ENCODE peak calls at places on chromosome 12, in eight cellular contexts. One of them, this sample, is unnamed.

GRCh38 chr12:126204326-126204725 is 1139.1 kb downstream of the AACS start:
- DNase-seq in nucleus accumbens: no peak
- DNase-seq in cardiac muscle cell: no peak
- DNase-seq in activated CD4-positive, alpha-beta T cell treated with anti-CD3 and anti-CD28 coated beads, Interleukin-2, amount 50 U/mL, for 48 hours: no peak
- DNase-seq in T-helper 1 cell: no peak
- DNase-seq in EH: no peak
- DNase-seq in left colon: no peak
- DNase-seq in activated naive CD4-positive, alpha-beta T cell treated with anti-CD3 and anti-CD28 coated beads, Interleukin-2, amount 10 ng/mL, durations not matched to agents 7 days and 5 days: no peak
- DNase-seq in this sample: no peak

GRCh38 chr12:7129647-7130536 is at the start of gene CLSTN3:
- DNase-seq in activated naive CD4-positive, alpha-beta T cell treated with anti-CD3 and anti-CD28 coated beads, Interleukin-2, amount 10 ng/mL, durations not matched to agents 7 days and 5 days: peak; percentile 92
- DNase-seq in nucleus accumbens: peak; percentile 82
- DNase-seq in activated CD4-positive, alpha-beta T cell treated with anti-CD3 and anti-CD28 coated beads, Interleukin-2, amount 50 U/mL, for 48 hours: peak; percentile 82
- DNase-seq in left colon: peak; percentile 88
- DNase-seq in EH: peak; percentile 68
- DNase-seq in T-helper 1 cell: peak; percentile 83
- DNase-seq in cardiac muscle cell: peak; percentile 83
- DNase-seq in this sample: no peak

GRCh38 chr12:6336859-6337744 is 4.8 kb downstream of the TNFRSF1A start:
- DNase-seq in T-helper 1 cell: peak; percentile 46
- DNase-seq in left colon: no peak
- DNase-seq in nucleus accumbens: no peak
- DNase-seq in cardiac muscle cell: no peak
- DNase-seq in EH: peak; percentile 35
- DNase-seq in activated CD4-positive, alpha-beta T cell treated with anti-CD3 and anti-CD28 coated beads, Interleukin-2, amount 50 U/mL, for 48 hours: peak; percentile 32
- DNase-seq in activated naive CD4-positive, alpha-beta T cell treated with anti-CD3 and anti-CD28 coated beads, Interleukin-2, amount 10 ng/mL, durations not matched to agents 7 days and 5 days: peak; percentile 80
- DNase-seq in this sample: no peak

GRCh38 chr12:53575502-53576264 is 50.5 kb downstream of the ATF7 start:
- DNase-seq in T-helper 1 cell: no peak
- DNase-seq in activated CD4-positive, alpha-beta T cell treated with anti-CD3 and anti-CD28 coated beads, Interleukin-2, amount 50 U/mL, for 48 hours: no peak
- DNase-seq in cardiac muscle cell: peak; percentile 86
- DNase-seq in activated naive CD4-positive, alpha-beta T cell treated with anti-CD3 and anti-CD28 coated beads, Interleukin-2, amount 10 ng/mL, durations not matched to agents 7 days and 5 days: no peak
- DNase-seq in left colon: peak; percentile 35
- DNase-seq in EH: peak; percentile 66
- DNase-seq in nucleus accumbens: no peak
- DNase-seq in this sample: peak; percentile 32

GRCh38 chr12:53977596-53978464 is 3.1 kb upstream of the HOTAIR start:
- DNase-seq in activated naive CD4-positive, alpha-beta T cell treated with anti-CD3 and anti-CD28 coated beads, Interleukin-2, amount 10 ng/mL, durations not matched to agents 7 days and 5 days: no peak
- DNase-seq in EH: no peak
- DNase-seq in activated CD4-positive, alpha-beta T cell treated with anti-CD3 and anti-CD28 coated beads, Interleukin-2, amount 50 U/mL, for 48 hours: no peak
- DNase-seq in left colon: no peak
- DNase-seq in cardiac muscle cell: no peak
- DNase-seq in nucleus accumbens: no peak
- DNase-seq in T-helper 1 cell: no peak
- DNase-seq in this sample: no peak

GRCh38 chr12:64480148-64480547 is 28.2 kb downstream of the TBK1 start:
- DNase-seq in T-helper 1 cell: no peak
- DNase-seq in EH: peak; percentile 62
- DNase-seq in cardiac muscle cell: peak; percentile 33
- DNase-seq in activated naive CD4-positive, alpha-beta T cell treated with anti-CD3 and anti-CD28 coated beads, Interleukin-2, amount 10 ng/mL, durations not matched to agents 7 days and 5 days: no peak
- DNase-seq in left colon: no peak
- DNase-seq in activated CD4-positive, alpha-beta T cell treated with anti-CD3 and anti-CD28 coated beads, Interleukin-2, amount 50 U/mL, for 48 hours: no peak
- DNase-seq in nucleus accumbens: no peak
- DNase-seq in this sample: no peak

GRCh38 chr12:123892180-123892559 is 80.5 kb downstream of the CCDC92 start:
- DNase-seq in activated CD4-positive, alpha-beta T cell treated with anti-CD3 and anti-CD28 coated beads, Interleukin-2, amount 50 U/mL, for 48 hours: no peak
- DNase-seq in T-helper 1 cell: no peak
- DNase-seq in left colon: no peak
- DNase-seq in cardiac muscle cell: no peak
- DNase-seq in EH: no peak
- DNase-seq in activated naive CD4-positive, alpha-beta T cell treated with anti-CD3 and anti-CD28 coated beads, Interleukin-2, amount 10 ng/mL, durations not matched to agents 7 days and 5 days: no peak
- DNase-seq in nucleus accumbens: no peak
- DNase-seq in this sample: no peak

GRCh38 chr12:33427071-33427470 is 12.5 kb downstream of the SYT10 start:
- DNase-seq in activated CD4-positive, alpha-beta T cell treated with anti-CD3 and anti-CD28 coated beads, Interleukin-2, amount 50 U/mL, for 48 hours: no peak
- DNase-seq in activated naive CD4-positive, alpha-beta T cell treated with anti-CD3 and anti-CD28 coated beads, Interleukin-2, amount 10 ng/mL, durations not matched to agents 7 days and 5 days: no peak
- DNase-seq in cardiac muscle cell: no peak
- DNase-seq in nucleus accumbens: no peak
- DNase-seq in left colon: no peak
- DNase-seq in T-helper 1 cell: no peak
- DNase-seq in EH: no peak
- DNase-seq in this sample: no peak

GRCh38 chr12:4193821-4194220 is 79.7 kb upstream of the CCND2 start:
- DNase-seq in EH: no peak
- DNase-seq in T-helper 1 cell: no peak
- DNase-seq in activated CD4-positive, alpha-beta T cell treated with anti-CD3 and anti-CD28 coated beads, Interleukin-2, amount 50 U/mL, for 48 hours: no peak
- DNase-seq in cardiac muscle cell: no peak
- DNase-seq in activated naive CD4-positive, alpha-beta T cell treated with anti-CD3 and anti-CD28 coated beads, Interleukin-2, amount 10 ng/mL, durations not matched to agents 7 days and 5 days: no peak
- DNase-seq in left colon: no peak
- DNase-seq in nucleus accumbens: no peak
- DNase-seq in this sample: no peak

GRCh38 chr12:26976687-26977086 is 37.5 kb downstream of the TM7SF3 start:
- DNase-seq in T-helper 1 cell: no peak
- DNase-seq in EH: no peak
- DNase-seq in left colon: no peak
- DNase-seq in activated CD4-positive, alpha-beta T cell treated with anti-CD3 and anti-CD28 coated beads, Interleukin-2, amount 50 U/mL, for 48 hours: no peak
- DNase-seq in cardiac muscle cell: no peak
- DNase-seq in activated naive CD4-positive, alpha-beta T cell treated with anti-CD3 and anti-CD28 coated beads, Interleukin-2, amount 10 ng/mL, durations not matched to agents 7 days and 5 days: no peak
- DNase-seq in nucleus accumbens: no peak
- DNase-seq in this sample: no peak

GRCh38 chr12:38664661-38665269 is 240.6 kb downstream of the CPNE8 start:
- DNase-seq in cardiac muscle cell: peak; percentile 33
- DNase-seq in activated naive CD4-positive, alpha-beta T cell treated with anti-CD3 and anti-CD28 coated beads, Interleukin-2, amount 10 ng/mL, durations not matched to agents 7 days and 5 days: no peak
- DNase-seq in EH: no peak
- DNase-seq in nucleus accumbens: no peak
- DNase-seq in left colon: no peak
- DNase-seq in activated CD4-positive, alpha-beta T cell treated with anti-CD3 and anti-CD28 coated beads, Interleukin-2, amount 50 U/mL, for 48 hours: no peak
- DNase-seq in T-helper 1 cell: no peak
- DNase-seq in this sample: no peak

GRCh38 chr12:113163030-113163360 is 13.5 kb downstream of the CFAP73 start:
- DNase-seq in T-helper 1 cell: no peak
- DNase-seq in activated naive CD4-positive, alpha-beta T cell treated with anti-CD3 and anti-CD28 coated beads, Interleukin-2, amount 10 ng/mL, durations not matched to agents 7 days and 5 days: no peak
- DNase-seq in activated CD4-positive, alpha-beta T cell treated with anti-CD3 and anti-CD28 coated beads, Interleukin-2, amount 50 U/mL, for 48 hours: no peak
- DNase-seq in EH: no peak
- DNase-seq in cardiac muscle cell: no peak
- DNase-seq in left colon: no peak
- DNase-seq in nucleus accumbens: no peak
- DNase-seq in this sample: no peak

GRCh38 chr12:82708507-82708906 is 21.8 kb downstream of the TMTC2 start:
- DNase-seq in cardiac muscle cell: peak; percentile 61
- DNase-seq in activated naive CD4-positive, alpha-beta T cell treated with anti-CD3 and anti-CD28 coated beads, Interleukin-2, amount 10 ng/mL, durations not matched to agents 7 days and 5 days: no peak
- DNase-seq in left colon: peak; percentile 60
- DNase-seq in EH: no peak
- DNase-seq in T-helper 1 cell: no peak
- DNase-seq in activated CD4-positive, alpha-beta T cell treated with anti-CD3 and anti-CD28 coated beads, Interleukin-2, amount 50 U/mL, for 48 hours: no peak
- DNase-seq in nucleus accumbens: peak; percentile 16
- DNase-seq in this sample: no peak

GRCh38 chr12:119363490-119363889 is 29.0 kb downstream of the CCDC60 start:
- DNase-seq in activated CD4-positive, alpha-beta T cell treated with anti-CD3 and anti-CD28 coated beads, Interleukin-2, amount 50 U/mL, for 48 hours: no peak
- DNase-seq in activated naive CD4-positive, alpha-beta T cell treated with anti-CD3 and anti-CD28 coated beads, Interleukin-2, amount 10 ng/mL, durations not matched to agents 7 days and 5 days: no peak
- DNase-seq in EH: no peak
- DNase-seq in left colon: no peak
- DNase-seq in nucleus accumbens: no peak
- DNase-seq in cardiac muscle cell: no peak
- DNase-seq in T-helper 1 cell: no peak
- DNase-seq in this sample: no peak

GRCh38 chr12:76275511-76276093 is 72.6 kb downstream of the BBS10 start:
- DNase-seq in cardiac muscle cell: peak; percentile 27
- DNase-seq in nucleus accumbens: no peak
- DNase-seq in left colon: no peak
- DNase-seq in activated naive CD4-positive, alpha-beta T cell treated with anti-CD3 and anti-CD28 coated beads, Interleukin-2, amount 10 ng/mL, durations not matched to agents 7 days and 5 days: no peak
- DNase-seq in EH: peak; percentile 25
- DNase-seq in activated CD4-positive, alpha-beta T cell treated with anti-CD3 and anti-CD28 coated beads, Interleukin-2, amount 50 U/mL, for 48 hours: no peak
- DNase-seq in T-helper 1 cell: no peak
- DNase-seq in this sample: no peak

GRCh38 chr12:76633415-76633814 is 73.8 kb upstream of the OSBPL8 start:
- DNase-seq in nucleus accumbens: no peak
- DNase-seq in cardiac muscle cell: no peak
- DNase-seq in activated CD4-positive, alpha-beta T cell treated with anti-CD3 and anti-CD28 coated beads, Interleukin-2, amount 50 U/mL, for 48 hours: no peak
- DNase-seq in T-helper 1 cell: no peak
- DNase-seq in EH: no peak
- DNase-seq in activated naive CD4-positive, alpha-beta T cell treated with anti-CD3 and anti-CD28 coated beads, Interleukin-2, amount 10 ng/mL, durations not matched to agents 7 days and 5 days: no peak
- DNase-seq in left colon: no peak
- DNase-seq in this sample: no peak

GRCh38 chr12:2288001-2288400 is 235.2 kb downstream of the CACNA1C start:
- DNase-seq in activated CD4-positive, alpha-beta T cell treated with anti-CD3 and anti-CD28 coated beads, Interleukin-2, amount 50 U/mL, for 48 hours: no peak
- DNase-seq in left colon: no peak
- DNase-seq in activated naive CD4-positive, alpha-beta T cell treated with anti-CD3 and anti-CD28 coated beads, Interleukin-2, amount 10 ng/mL, durations not matched to agents 7 days and 5 days: no peak
- DNase-seq in nucleus accumbens: no peak
- DNase-seq in EH: peak; percentile 88
- DNase-seq in T-helper 1 cell: no peak
- DNase-seq in cardiac muscle cell: peak; percentile 67
- DNase-seq in this sample: no peak

GRCh38 chr12:1594045-1594294 is 411 bp downstream of the FBXL14 start:
- DNase-seq in EH: peak; percentile 77
- DNase-seq in activated naive CD4-positive, alpha-beta T cell treated with anti-CD3 and anti-CD28 coated beads, Interleukin-2, amount 10 ng/mL, durations not matched to agents 7 days and 5 days: no peak
- DNase-seq in left colon: peak; percentile 68
- DNase-seq in activated CD4-positive, alpha-beta T cell treated with anti-CD3 and anti-CD28 coated beads, Interleukin-2, amount 50 U/mL, for 48 hours: peak; percentile 64
- DNase-seq in cardiac muscle cell: peak; percentile 74
- DNase-seq in T-helper 1 cell: no peak
- DNase-seq in nucleus accumbens: no peak
- DNase-seq in this sample: no peak

GRCh38 chr12:94714378-94714777 is 64.0 kb upstream of the TMCC3 start:
- DNase-seq in left colon: no peak
- DNase-seq in T-helper 1 cell: no peak
- DNase-seq in activated naive CD4-positive, alpha-beta T cell treated with anti-CD3 and anti-CD28 coated beads, Interleukin-2, amount 10 ng/mL, durations not matched to agents 7 days and 5 days: no peak
- DNase-seq in EH: peak; percentile 4
- DNase-seq in nucleus accumbens: no peak
- DNase-seq in cardiac muscle cell: peak; percentile 32
- DNase-seq in activated CD4-positive, alpha-beta T cell treated with anti-CD3 and anti-CD28 coated beads, Interleukin-2, amount 50 U/mL, for 48 hours: no peak
- DNase-seq in this sample: no peak

GRCh38 chr12:76236640-76237039 is 111.6 kb downstream of the BBS10 start:
- DNase-seq in activated CD4-positive, alpha-beta T cell treated with anti-CD3 and anti-CD28 coated beads, Interleukin-2, amount 50 U/mL, for 48 hours: no peak
- DNase-seq in left colon: no peak
- DNase-seq in EH: peak; percentile 33
- DNase-seq in activated naive CD4-positive, alpha-beta T cell treated with anti-CD3 and anti-CD28 coated beads, Interleukin-2, amount 10 ng/mL, durations not matched to agents 7 days and 5 days: no peak
- DNase-seq in nucleus accumbens: no peak
- DNase-seq in cardiac muscle cell: peak; percentile 22
- DNase-seq in T-helper 1 cell: no peak
- DNase-seq in this sample: no peak

GRCh38 chr12:95440401-95440800 is 33.6 kb upstream of the METAP2 start:
- DNase-seq in activated CD4-positive, alpha-beta T cell treated with anti-CD3 and anti-CD28 coated beads, Interleukin-2, amount 50 U/mL, for 48 hours: no peak
- DNase-seq in EH: peak; percentile 67
- DNase-seq in left colon: no peak
- DNase-seq in activated naive CD4-positive, alpha-beta T cell treated with anti-CD3 and anti-CD28 coated beads, Interleukin-2, amount 10 ng/mL, durations not matched to agents 7 days and 5 days: no peak
- DNase-seq in nucleus accumbens: no peak
- DNase-seq in cardiac muscle cell: peak; percentile 54
- DNase-seq in T-helper 1 cell: no peak
- DNase-seq in this sample: no peak

GRCh38 chr12:105986779-105987686 is 151.7 kb downstream of the NUAK1 start:
- DNase-seq in cardiac muscle cell: peak; percentile 96
- DNase-seq in activated naive CD4-positive, alpha-beta T cell treated with anti-CD3 and anti-CD28 coated beads, Interleukin-2, amount 10 ng/mL, durations not matched to agents 7 days and 5 days: no peak
- DNase-seq in activated CD4-positive, alpha-beta T cell treated with anti-CD3 and anti-CD28 coated beads, Interleukin-2, amount 50 U/mL, for 48 hours: no peak
- DNase-seq in EH: peak; percentile 99
- DNase-seq in T-helper 1 cell: no peak
- DNase-seq in left colon: no peak
- DNase-seq in nucleus accumbens: no peak
- DNase-seq in this sample: peak; percentile 58

GRCh38 chr12:11958216-11959091 is 112.3 kb upstream of the BCL2L14 start:
- DNase-seq in activated naive CD4-positive, alpha-beta T cell treated with anti-CD3 and anti-CD28 coated beads, Interleukin-2, amount 10 ng/mL, durations not matched to agents 7 days and 5 days: peak; percentile 52
- DNase-seq in T-helper 1 cell: no peak
- DNase-seq in nucleus accumbens: no peak
- DNase-seq in activated CD4-positive, alpha-beta T cell treated with anti-CD3 and anti-CD28 coated beads, Interleukin-2, amount 50 U/mL, for 48 hours: peak; percentile 53
- DNase-seq in left colon: no peak
- DNase-seq in EH: peak; percentile 94
- DNase-seq in cardiac muscle cell: peak; percentile 92
- DNase-seq in this sample: peak; percentile 78

GRCh38 chr12:27504506-27504905 is 19.5 kb upstream of the PPFIBP1 start:
- DNase-seq in cardiac muscle cell: peak; percentile 29
- DNase-seq in activated naive CD4-positive, alpha-beta T cell treated with anti-CD3 and anti-CD28 coated beads, Interleukin-2, amount 10 ng/mL, durations not matched to agents 7 days and 5 days: no peak
- DNase-seq in nucleus accumbens: no peak
- DNase-seq in EH: peak; percentile 49
- DNase-seq in activated CD4-positive, alpha-beta T cell treated with anti-CD3 and anti-CD28 coated beads, Interleukin-2, amount 50 U/mL, for 48 hours: no peak
- DNase-seq in T-helper 1 cell: no peak
- DNase-seq in left colon: no peak
- DNase-seq in this sample: no peak

GRCh38 chr12:102480401-102480800 is at the start of gene IGF1:
- DNase-seq in EH: peak; percentile 72
- DNase-seq in activated CD4-positive, alpha-beta T cell treated with anti-CD3 and anti-CD28 coated beads, Interleukin-2, amount 50 U/mL, for 48 hours: no peak
- DNase-seq in activated naive CD4-positive, alpha-beta T cell treated with anti-CD3 and anti-CD28 coated beads, Interleukin-2, amount 10 ng/mL, durations not matched to agents 7 days and 5 days: no peak
- DNase-seq in nucleus accumbens: no peak
- DNase-seq in left colon: no peak
- DNase-seq in T-helper 1 cell: no peak
- DNase-seq in cardiac muscle cell: peak; percentile 82
- DNase-seq in this sample: no peak

GRCh38 chr12:52672321-52672933 is 7.8 kb downstream of the KRT1 start:
- DNase-seq in cardiac muscle cell: no peak
- DNase-seq in activated naive CD4-positive, alpha-beta T cell treated with anti-CD3 and anti-CD28 coated beads, Interleukin-2, amount 10 ng/mL, durations not matched to agents 7 days and 5 days: no peak
- DNase-seq in left colon: no peak
- DNase-seq in nucleus accumbens: no peak
- DNase-seq in EH: peak; percentile 37
- DNase-seq in T-helper 1 cell: no peak
- DNase-seq in activated CD4-positive, alpha-beta T cell treated with anti-CD3 and anti-CD28 coated beads, Interleukin-2, amount 50 U/mL, for 48 hours: no peak
- DNase-seq in this sample: no peak

GRCh38 chr12:55663391-55663790 is 26.7 kb downstream of the OR10P1 start:
- DNase-seq in EH: no peak
- DNase-seq in activated CD4-positive, alpha-beta T cell treated with anti-CD3 and anti-CD28 coated beads, Interleukin-2, amount 50 U/mL, for 48 hours: no peak
- DNase-seq in cardiac muscle cell: peak; percentile 23
- DNase-seq in left colon: no peak
- DNase-seq in nucleus accumbens: no peak
- DNase-seq in activated naive CD4-positive, alpha-beta T cell treated with anti-CD3 and anti-CD28 coated beads, Interleukin-2, amount 10 ng/mL, durations not matched to agents 7 days and 5 days: no peak
- DNase-seq in T-helper 1 cell: no peak
- DNase-seq in this sample: no peak

GRCh38 chr12:18681818-18682217 is 56.0 kb downstream of the PLCZ1 start:
- DNase-seq in left colon: no peak
- DNase-seq in activated CD4-positive, alpha-beta T cell treated with anti-CD3 and anti-CD28 coated beads, Interleukin-2, amount 50 U/mL, for 48 hours: no peak
- DNase-seq in activated naive CD4-positive, alpha-beta T cell treated with anti-CD3 and anti-CD28 coated beads, Interleukin-2, amount 10 ng/mL, durations not matched to agents 7 days and 5 days: no peak
- DNase-seq in T-helper 1 cell: no peak
- DNase-seq in EH: no peak
- DNase-seq in nucleus accumbens: no peak
- DNase-seq in cardiac muscle cell: no peak
- DNase-seq in this sample: no peak

GRCh38 chr12:7498832-7499231 is 4.7 kb downstream of the CD163 start:
- DNase-seq in cardiac muscle cell: peak; percentile 38
- DNase-seq in EH: peak; percentile 96
- DNase-seq in activated naive CD4-positive, alpha-beta T cell treated with anti-CD3 and anti-CD28 coated beads, Interleukin-2, amount 10 ng/mL, durations not matched to agents 7 days and 5 days: no peak
- DNase-seq in left colon: no peak
- DNase-seq in activated CD4-positive, alpha-beta T cell treated with anti-CD3 and anti-CD28 coated beads, Interleukin-2, amount 50 U/mL, for 48 hours: no peak
- DNase-seq in nucleus accumbens: no peak
- DNase-seq in T-helper 1 cell: no peak
- DNase-seq in this sample: no peak

GRCh38 chr12:56836800-56837663 is 73.9 kb downstream of the HSD17B6 start:
- DNase-seq in activated naive CD4-positive, alpha-beta T cell treated with anti-CD3 and anti-CD28 coated beads, Interleukin-2, amount 10 ng/mL, durations not matched to agents 7 days and 5 days: peak; percentile 54
- DNase-seq in cardiac muscle cell: peak; percentile 76
- DNase-seq in T-helper 1 cell: no peak
- DNase-seq in activated CD4-positive, alpha-beta T cell treated with anti-CD3 and anti-CD28 coated beads, Interleukin-2, amount 50 U/mL, for 48 hours: peak; percentile 18
- DNase-seq in EH: peak; percentile 89
- DNase-seq in left colon: no peak
- DNase-seq in nucleus accumbens: no peak
- DNase-seq in this sample: peak; percentile 7